ENCODE peak calls at places on chromosomes 4 and X, in four cellular contexts. V, J, R and A are unnamed samples.

GRCh38 chrX:110418220-110418856 is 59.7 kb downstream of the RTL9 start:
- DNase-seq in J (no peak), R (peak), V (no peak), A (no peak)

GRCh38 chrX:144801786-144802185 is 445.5 kb upstream of the SPANXN1 start:
- DNase-seq in J (no peak), V (no peak), R (no peak), A (no peak)

GRCh38 chrX:75547137-75547536 is 24.3 kb upstream of the ZDHHC15 start:
- DNase-seq in V (no peak), J (no peak), R (no peak), A (no peak)

GRCh38 chr4:19711871-19712270 is 539.8 kb upstream of the SLIT2 start:
- DNase-seq in J (no peak), R (no peak), V (no peak), A (no peak)

GRCh38 chr4:10153161-10153560 is 36.6 kb upstream of the WDR1 start:
- DNase-seq in R (no peak), J (no peak), V (no peak), A (no peak)

GRCh38 chrX:56733459-56734046 is 4.5 kb downstream of the NBDY start:
- DNase-seq in J (no peak), R (peak), V (no peak), A (no peak)

GRCh38 chrX:65750674-65751469 is 83.4 kb downstream of the MSN start:
- DNase-seq in R (no peak), V (peak), J (peak), A (no peak)

GRCh38 chrX:136130931-136131843 is 16.1 kb upstream of the FHL1 start:
- DNase-seq in J (no peak), R (no peak), V (no peak), A (no peak)

GRCh38 chrX:38212246-38212645 is 8.4 kb downstream of the SRPX start:
- DNase-seq in R (no peak), J (no peak), V (no peak), A (no peak)

GRCh38 chr4:37584087-37584486 is 102.1 kb downstream of the RELL1 start:
- DNase-seq in V (no peak), R (no peak), J (no peak), A (no peak)

GRCh38 chr4:151674804-151675290 is 86.0 kb downstream of the GATB start:
- DNase-seq in V (no peak), R (no peak), J (no peak), A (no peak)

GRCh38 chrX:74133156-74133796 is 170.7 kb upstream of the ZCCHC13 start:
- DNase-seq in R (peak), V (peak), J (peak), A (no peak)

GRCh38 chr4:130359537-130359936 is 1263.6 kb downstream of the C4orf33 start:
- DNase-seq in R (no peak), J (no peak), V (no peak), A (no peak)

GRCh38 chr4:108355523-108356208 is 186.9 kb upstream of the LEF1 start:
- DNase-seq in R (no peak), J (no peak), V (no peak), A (no peak)

GRCh38 chrX:148629435-148629834 is 129.0 kb downstream of the AFF2 start:
- DNase-seq in J (no peak), R (no peak), V (no peak), A (no peak)

GRCh38 chr4:138437263-138437851 is 195.2 kb upstream of the SLC7A11 start:
- DNase-seq in J (no peak), V (no peak), R (peak), A (no peak)

GRCh38 chr4:149676076-149676475 is 139.6 kb downstream of the IQCM start:
- DNase-seq in R (no peak), V (no peak), J (peak), A (no peak)
- TF ChIP-seq SPI1 in R (no peak), V (peak), J (peak), A (peak)

GRCh38 chrX:2500681-2501151 is at the start of the genes DHRSX and ZBED1:
- DNase-seq in R (peak), J (no peak), V (peak), A (peak)
- TF ChIP-seq SPI1 in R (no peak), J (no peak), V (no peak), A (no peak)

GRCh38 chrX:24651783-24652182 is 4.6 kb upstream of the PCYT1B start:
- DNase-seq in R (no peak), J (no peak), V (no peak), A (no peak)
- TF ChIP-seq SPI1 in R (no peak), J (no peak), V (no peak), A (no peak)

GRCh38 chrX:18676470-18676869 is 4.6 kb upstream of the RS1 start:
- DNase-seq in R (peak), V (no peak), J (no peak), A (no peak)
- TF ChIP-seq SPI1 in R (no peak), V (no peak), J (no peak), A (no peak)

GRCh38 chr4:136831553-136831952 is 700.7 kb downstream of the PCDH18 start:
- DNase-seq in R (no peak), V (no peak), J (no peak), A (no peak)
- TF ChIP-seq SPI1 in R (no peak), V (no peak), J (no peak), A (no peak)

DNA sequence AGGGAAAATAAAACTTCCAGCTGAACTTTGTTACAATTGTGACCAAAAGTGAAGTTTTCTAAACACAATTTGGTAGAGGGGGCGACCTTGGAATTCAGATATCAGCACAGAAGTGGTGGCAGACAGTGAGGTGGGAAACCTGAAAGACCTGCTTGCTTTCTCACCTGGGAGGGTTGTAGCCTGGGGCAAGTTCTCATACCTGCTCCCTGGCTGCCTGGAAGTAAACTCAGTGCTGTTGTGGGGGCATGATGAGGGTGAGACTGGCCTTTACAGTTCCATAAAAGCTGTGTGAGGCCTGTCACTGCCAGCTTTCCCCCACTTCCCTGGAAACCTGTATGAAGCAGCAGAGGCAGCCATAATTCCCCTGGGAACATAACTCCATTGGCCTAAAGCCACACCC is 1180.2 kb downstream of the FAM133A start:
- DNase-seq in J (no peak), R (no peak), V (no peak), A (no peak)
- TF ChIP-seq SPI1 in J (no peak), R (no peak), V (no peak), A (no peak)

DNA sequence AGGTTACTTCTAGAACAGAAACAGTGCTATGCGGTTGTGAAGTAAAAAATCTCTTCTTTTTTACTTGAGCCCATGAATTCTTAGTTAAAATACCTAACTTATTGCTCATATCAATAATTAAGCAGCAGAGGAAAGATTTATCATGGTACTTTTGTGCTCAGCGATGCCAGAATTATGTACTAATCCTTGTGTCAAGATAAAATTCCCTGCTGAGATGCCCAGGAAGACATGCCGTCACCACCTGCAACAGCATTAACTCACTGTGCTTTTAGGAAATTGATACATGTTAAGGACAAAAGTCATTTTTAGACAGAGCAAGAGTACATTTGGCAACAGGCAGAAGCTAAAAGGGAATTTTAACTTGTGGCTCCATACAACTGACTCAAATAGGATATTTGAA is 138.9 kb downstream of the NPNT start:
- DNase-seq in J (no peak), R (no peak), V (no peak), A (no peak)
- TF ChIP-seq SPI1 in J (no peak), R (no peak), V (no peak), A (no peak)